ENCODE peak calls at places on chromosomes 5 and 9, in seven cellular contexts. F, P, X, I, B, U and Y are unnamed samples.

GRCh38 chr5:108266235-108266634 is 115.7 kb downstream of the FBXL17 start:
- DNase-seq in P (no peak), U (peak; percentile 60), I (no peak), F (peak; percentile 11), X (peak; percentile 30), B (no peak), Y (no peak)

GRCh38 chr5:6266671-6267197 is 111.6 kb downstream of the MED10 start:
- DNase-seq in I (no peak), U (no peak), X (no peak), P (no peak), F (no peak), B (no peak), Y (no peak)

GRCh38 chr9:2085719-2086515 is 70.8 kb downstream of the SMARCA2 start:
- DNase-seq in I (no peak), U (no peak), B (no peak), F (peak; percentile 36), X (peak; percentile 47), P (no peak), Y (no peak)

GRCh38 chr5:148387325-148387724 is 3.6 kb downstream of the FBXO38 start:
- DNase-seq in U (no peak), F (peak; percentile 95), I (no peak), X (peak; percentile 88), P (no peak), B (no peak), Y (peak; percentile 51)

GRCh38 chr9:37916471-37917314 is 12.8 kb upstream of the SLC25A51 start:
- DNase-seq in P (no peak), B (no peak), X (no peak), U (no peak), F (no peak), I (no peak), Y (peak; percentile 66)

GRCh38 chr9:85741112-85741874 is 461 bp downstream of the AGTPBP1 start:
- DNase-seq in X (peak; percentile 23), F (peak; percentile 8), I (peak; percentile 65), P (no peak), B (peak; percentile 22), U (peak; percentile 32), Y (peak; percentile 59)

GRCh38 chr5:138038826-138039225 is 5.9 kb upstream of the FAM13B start:
- DNase-seq in B (no peak), U (no peak), X (no peak), P (no peak), I (no peak), F (no peak), Y (no peak)

GRCh38 chr5:6573651-6574101 is 59.2 kb downstream of the NSUN2 start:
- DNase-seq in P (no peak), F (no peak), B (no peak), X (no peak), U (no peak), I (no peak), Y (no peak)

GRCh38 chr9:108552459-108553040 is 303.2 kb downstream of the ACTL7B start:
- DNase-seq in F (peak; percentile 23), I (no peak), P (peak; percentile 68), U (peak; percentile 97), B (peak; percentile 73), X (peak; percentile 83), Y (no peak)

GRCh38 chr5:39024005-39024404 is 50.2 kb downstream of the RICTOR start:
- DNase-seq in B (no peak), F (no peak), P (no peak), U (no peak), I (no peak), X (peak; percentile 34), Y (no peak)

GRCh38 chr9:76023715-76024195 is 133.3 kb downstream of the PCSK5 start:
- DNase-seq in B (no peak), I (no peak), F (no peak), P (peak; percentile 39), X (peak; percentile 89), U (peak; percentile 62), Y (no peak)

GRCh38 chr9:445033-445432 is 230.4 kb downstream of the DOCK8 start:
- DNase-seq in X (peak; percentile 84), F (no peak), U (no peak), P (no peak), B (no peak), I (no peak), Y (no peak)

GRCh38 chr5:71932131-71932635 is 175.1 kb upstream of the MAP1B start:
- DNase-seq in X (peak; percentile 57), F (peak; percentile 4), U (peak; percentile 24), B (peak; percentile 51), I (no peak), P (peak; percentile 21), Y (no peak)

GRCh38 chr9:105046907-105047651 is 119.1 kb upstream of the ABCA1 start:
- DNase-seq in I (no peak), B (no peak), P (no peak), X (peak; percentile 24), U (no peak), F (no peak), Y (no peak)

GRCh38 chr5:39224196-39224754 is 4.9 kb upstream of the FYB1 start:
- DNase-seq in B (peak; percentile 89), X (peak; percentile 9), U (peak; percentile 85), P (no peak), F (peak; percentile 5), I (no peak), Y (no peak)

DNA sequence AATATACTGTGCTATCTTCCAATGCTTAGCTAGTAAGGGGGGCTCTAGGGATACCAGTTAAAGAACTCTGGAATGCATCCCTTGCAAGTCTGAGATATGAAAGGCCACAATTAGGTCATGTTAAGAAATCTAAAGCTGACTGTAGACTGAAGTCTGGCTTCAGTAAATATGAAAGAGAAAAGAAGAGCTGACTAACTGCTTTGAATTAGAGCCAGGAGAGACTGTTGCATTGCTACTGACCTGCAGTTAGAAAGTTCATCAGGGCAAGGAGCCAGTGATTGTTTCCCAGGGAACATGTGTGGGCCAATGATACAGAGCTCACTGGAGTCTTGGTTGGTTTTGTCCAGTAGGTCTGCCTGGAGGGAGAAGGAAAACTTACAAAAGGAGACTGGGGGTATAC is 472.1 kb upstream of the TNC start:
- DNase-seq in U (peak; percentile 93), I (no peak), X (peak; percentile 95), F (peak; percentile 97), B (peak; percentile 53), P (no peak), Y (peak; percentile 82)
- H2AFZ ChIP-seq in U (peak overlapping the region; percentile 41), I (no peak overlapping the region), X (no peak overlapping the region), F (peak overlapping the region; percentile 46), B (no peak overlapping the region), P (no peak overlapping the region), Y (no peak overlapping the region)

DNA sequence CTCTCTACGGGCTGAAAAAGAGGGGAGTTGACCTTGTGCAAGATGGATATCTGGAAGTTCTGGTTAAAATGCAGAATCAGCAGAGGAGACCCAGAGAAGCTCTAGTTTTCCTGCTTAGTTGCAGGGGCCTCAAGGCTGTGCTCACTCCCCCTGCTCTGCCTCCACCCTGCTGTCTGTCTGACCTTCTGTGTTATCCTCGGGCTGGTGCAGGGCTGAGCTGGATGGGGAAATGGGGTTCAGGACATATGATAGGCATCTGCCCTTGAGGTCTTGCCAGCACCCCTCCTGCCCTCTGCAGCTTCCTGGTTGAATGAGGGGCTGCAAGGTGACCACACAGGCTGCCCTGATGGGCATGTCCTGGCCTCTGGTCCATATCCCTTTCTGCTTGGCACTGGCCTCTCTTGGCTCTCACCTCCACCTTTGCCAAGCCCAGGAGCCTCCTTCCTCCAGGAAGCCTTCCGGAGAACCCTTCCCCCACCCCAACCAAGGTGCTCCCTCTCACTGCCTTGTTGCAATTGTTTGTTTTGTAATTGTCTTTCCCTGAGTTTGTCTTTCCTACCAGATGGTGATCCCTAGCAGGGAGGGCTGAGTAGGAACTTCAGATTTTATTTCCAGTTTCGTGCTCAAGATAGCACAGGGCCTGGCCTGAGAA is 1.3 kb downstream of the TMEM268 start:
- DNase-seq in F (no peak), B (no peak), I (no peak), P (no peak), X (no peak), U (no peak), Y (no peak)
- H3K4me3 ChIP-seq in F (peak overlapping the region; percentile 56), B (peak overlapping the region; percentile 82), I (peak overlapping the region; percentile 49), P (peak overlapping the region; percentile 54), X (peak overlapping the region; percentile 68), U (peak overlapping the region; percentile 50), Y (peak overlapping the region; percentile 84)

GRCh38 chr5:127793052-127793451 is 89.9 kb downstream of the CCDC192 start:
- DNase-seq in P (no peak), F (no peak), U (no peak), X (no peak), I (no peak), B (no peak), Y (no peak)

GRCh38 chr5:127793879-127794278 is 90.7 kb downstream of the CCDC192 start:
- DNase-seq in F (no peak), I (no peak), B (no peak), X (no peak), P (no peak), U (no peak), Y (no peak)

GRCh38 chr5:127796207-127796606 is 93.0 kb downstream of the CCDC192 start:
- DNase-seq in P (no peak), I (peak; percentile 41), X (no peak), B (no peak), U (no peak), F (no peak), Y (no peak)

GRCh38 chr5:127791439-127791838 is 88.2 kb downstream of the CCDC192 start:
- DNase-seq in I (no peak), P (no peak), X (no peak), U (no peak), F (no peak), B (no peak), Y (no peak)
- H2AFZ ChIP-seq in I (no peak overlapping the region), P (no peak overlapping the region), X (no peak overlapping the region), U (no peak overlapping the region), F (no peak overlapping the region), B (no peak overlapping the region), Y (no peak overlapping the region)

GRCh38 chr5:40276426-40277102 is 403.2 kb upstream of the PTGER4 start:
- DNase-seq in U (no peak), I (no peak), B (no peak), X (no peak), P (no peak), F (no peak), Y (no peak)

GRCh38 chr5:40271476-40271875 is 408.2 kb upstream of the PTGER4 start:
- DNase-seq in F (no peak), U (no peak), X (no peak), I (no peak), P (no peak), B (no peak), Y (no peak)

GRCh38 chr5:40278881-40279280 is 400.8 kb upstream of the PTGER4 start:
- DNase-seq in X (no peak), B (no peak), I (no peak), P (no peak), F (no peak), U (no peak), Y (no peak)

GRCh38 chr5:40273936-40274335 is 405.8 kb upstream of the PTGER4 start:
- DNase-seq in P (no peak), F (peak; percentile 19), U (no peak), I (no peak), B (no peak), X (no peak), Y (no peak)

DNA sequence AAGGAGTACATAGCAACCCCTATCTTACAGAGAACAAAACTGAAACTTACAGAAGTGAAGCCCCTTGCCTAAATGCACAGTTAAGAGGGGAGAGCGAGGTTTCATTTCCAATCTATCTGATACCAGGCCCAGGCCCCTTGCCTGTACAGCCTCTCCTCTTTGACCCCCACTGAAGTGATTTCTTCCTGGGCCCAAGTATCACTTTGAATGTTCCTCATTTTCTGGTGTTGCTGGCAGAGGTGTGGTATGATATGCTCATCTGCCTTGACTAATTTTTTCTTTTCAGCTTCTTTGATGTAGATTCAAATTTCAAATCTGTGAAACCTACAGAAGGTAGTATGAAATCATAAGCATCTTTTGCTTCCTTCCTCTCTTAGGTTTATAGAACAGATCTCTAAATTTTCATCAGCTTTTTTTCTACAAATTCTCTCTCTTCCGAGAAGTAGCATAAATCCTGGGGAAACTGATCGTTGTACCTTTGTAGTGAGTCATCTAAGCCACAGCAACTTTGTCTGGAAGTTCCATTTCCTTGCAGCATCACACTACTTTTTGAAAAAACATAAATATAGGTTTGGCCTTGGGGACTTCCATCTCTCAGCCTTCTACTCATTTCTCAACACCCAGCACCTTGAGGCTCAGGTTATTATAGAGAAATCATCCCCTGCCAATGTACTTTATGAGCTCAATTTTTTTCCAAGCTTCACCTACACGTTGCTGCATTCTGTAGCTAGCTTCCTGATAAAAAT is 402.4 kb upstream of the PTGER4 start:
- DNase-seq in B (no peak), P (no peak), U (no peak), I (no peak), X (no peak), F (no peak), Y (no peak)
- H3K4me3 ChIP-seq in B (no peak overlapping the region), P (no peak overlapping the region), U (no peak overlapping the region), I (no peak overlapping the region), X (no peak overlapping the region), F (no peak overlapping the region), Y (no peak overlapping the region)